ENCODE peak calls at places on chromosomes 5 and 9, in seven cellular contexts. P is A549, A is GM12878, N is transverse colon, E is ovary, Y is K562, D is H1. F is an unnamed sample.

GRCh38 chr5:83925321-83925877 is 204.7 kb upstream of the HAPLN1 start:
- DNase-seq in N (no peak), Y (no peak), A (no peak), D (no peak), P (no peak), E (no peak), F (no peak)

GRCh38 chr5:176441921-176442323 is 6.3 kb upstream of the FAF2 start:
- DNase-seq in E (no peak), P (no peak), A (no peak), N (no peak), D (no peak), Y (no peak), F (no peak)

GRCh38 chr9:77013932-77014596 is 5.4 kb upstream of the FOXB2 start:
- DNase-seq in P (no peak), Y (no peak), E (no peak), N (no peak), D (no peak), A (no peak), F (no peak)

GRCh38 chr5:56402273-56403223 is 169.4 kb upstream of the ANKRD55 start:
- DNase-seq in A (no peak), P (no peak), Y (no peak), N (no peak), E (no peak), D (no peak), F (no peak)

GRCh38 chr5:5128766-5129165 is 11.4 kb upstream of the ADAMTS16 start:
- DNase-seq in D (no peak), N (no peak), A (no peak), Y (no peak), E (no peak), P (no peak), F (no peak)

GRCh38 chr9:72168075-72168474 is 18.8 kb downstream of the GDA start:
- DNase-seq in E (no peak), A (no peak), D (no peak), P (no peak), N (no peak), Y (no peak), F (no peak)

GRCh38 chr9:96363175-96363967 is 20.1 kb downstream of the SLC35D2 start:
- DNase-seq in P (no peak), E (no peak), Y (no peak), A (no peak), N (no peak), D (no peak), F (no peak)

GRCh38 chr9:135581636-135582426 is 20.3 kb downstream of the PAEP start:
- DNase-seq in E (no peak), D (no peak), A (no peak), N (no peak), Y (no peak), P (no peak), F (no peak)

GRCh38 chr5:134112726-134113571 is 1.5 kb upstream of the TCF7 start:
- DNase-seq in D (no peak), A (no peak), P (no peak), N (no peak), E (no peak), Y (no peak), F (no peak)

GRCh38 chr5:138468133-138468965 is 3.1 kb downstream of the EGR1 start:
- DNase-seq in Y (no peak), A (no peak), P (no peak), N (no peak), D (no peak), E (no peak), F (no peak)

GRCh38 chr9:27679338-27679737 is 106.1 kb upstream of the C9orf72 start:
- DNase-seq in Y (no peak), A (no peak), N (no peak), D (no peak), E (no peak), P (no peak), F (no peak)

GRCh38 chr9:110531776-110532175 is 47.8 kb downstream of the SVEP1 start:
- DNase-seq in E (no peak), P (no peak), Y (no peak), A (no peak), D (no peak), N (no peak), F (no peak)

GRCh38 chr5:151345808-151346478 is 1.4 kb downstream of the SLC36A2 start:
- DNase-seq in P (no peak), A (no peak), N (no peak), E (no peak), D (no peak), Y (no peak), F (no peak)

GRCh38 chr9:129026442-129027223 is 1.5 kb downstream of the SH3GLB2 start:
- DNase-seq in Y (no peak), A (no peak), N (peak), D (no peak), E (no peak), P (no peak), F (no peak)

GRCh38 chr5:60672693-60673264 is 27.2 kb downstream of the DEPDC1B start:
- DNase-seq in P (no peak), E (no peak), D (no peak), N (peak), Y (no peak), A (no peak), F (no peak)
- TF ChIP-seq EP300 in P (no peak), E (no peak), D (no peak), N (no peak), Y (no peak), A (no peak), F (no peak)

GRCh38 chr5:139650689-139651501 is 2.7 kb downstream of the CXXC5 start:
- DNase-seq in E (no peak), Y (peak), P (no peak), D (no peak), N (peak), A (no peak), F (peak)
- TF ChIP-seq POLR2A in E (no peak), Y (no peak), P (no peak), D (peak), N (peak), A (peak), F (peak)

GRCh38 chr9:124794902-124795491 is 18.1 kb downstream of the OLFML2A start:
- DNase-seq in P (no peak), Y (peak), N (no peak), D (no peak), A (no peak), E (no peak), F (no peak)
- TF ChIP-seq CTCF in P (peak), Y (peak), N (peak), D (peak), A (no peak), E (no peak), F (no peak)

GRCh38 chr5:37619353-37619752 is 220.5 kb downstream of the GDNF start:
- DNase-seq in E (no peak), N (no peak), D (no peak), A (no peak), P (no peak), Y (no peak), F (no peak)

DNA sequence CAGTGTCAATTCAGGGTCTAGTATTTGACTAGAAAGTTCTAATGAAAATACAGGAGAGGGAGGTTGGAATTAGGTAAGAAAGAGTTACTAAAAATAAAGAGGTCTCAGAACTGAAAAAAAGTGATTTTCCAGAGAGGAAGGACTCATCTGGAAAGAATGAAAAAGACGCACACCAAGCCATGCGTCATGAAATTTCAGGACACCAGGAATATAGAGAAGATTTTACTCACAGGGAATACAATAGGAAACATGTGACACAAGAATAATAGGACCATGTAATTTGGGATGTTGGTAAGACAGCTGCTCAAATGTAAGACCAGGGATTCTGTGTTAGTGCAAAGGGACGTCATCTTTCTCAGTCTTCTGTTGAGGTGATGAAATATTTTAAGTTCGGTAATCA is 224.7 kb downstream of the GDNF start:
- DNase-seq in E (no peak), P (no peak), D (no peak), Y (no peak), A (no peak), N (no peak), F (no peak)
- TF ChIP-seq EP300 in E (no peak), P (no peak), D (no peak), Y (no peak), A (no peak), N (no peak), F (no peak)

GRCh38 chr9:130030821-130031481 is 12.0 kb downstream of the FNBP1 start:
- DNase-seq in N (no peak), E (no peak), D (no peak), A (no peak), Y (no peak), P (no peak), F (no peak)
- TF ChIP-seq POLR2A in N (no peak), E (no peak), D (no peak), A (peak), Y (no peak), P (no peak), F (no peak)

GRCh38 chr5:140707812-140708211 is 7.6 kb downstream of the ZMAT2 start:
- DNase-seq in Y (no peak), N (no peak), D (no peak), P (no peak), A (no peak), E (no peak), F (no peak)

GRCh38 chr5:140710899-140711552 is 10.8 kb downstream of the ZMAT2 start:
- DNase-seq in Y (peak), N (peak), P (peak), D (peak), E (peak), A (peak), F (peak)

GRCh38 chr5:140713562-140714094 is 13.4 kb downstream of the ZMAT2 start:
- DNase-seq in P (no peak), D (no peak), E (no peak), N (no peak), A (no peak), Y (no peak), F (no peak)

GRCh38 chr5:140711794-140712193 is 11.5 kb downstream of the ZMAT2 start:
- DNase-seq in D (no peak), N (no peak), Y (no peak), P (no peak), E (no peak), A (no peak), F (no peak)
- TF ChIP-seq CTCF in D (no peak), N (no peak), Y (no peak), P (no peak), E (no peak), A (no peak), F (no peak)

GRCh38 chr5:135810188-135810943 is 24.1 kb upstream of the SLC25A48 start:
- DNase-seq in P (no peak), N (no peak), D (no peak), Y (no peak), A (no peak), E (no peak), F (no peak)
- TF ChIP-seq EP300 in P (no peak), N (no peak), D (no peak), Y (no peak), A (no peak), E (no peak), F (peak)

GRCh38 chr9:124009835-124010226 is 1.7 kb upstream of the LHX2 start:
- DNase-seq in Y (no peak), D (no peak), E (no peak), A (no peak), P (no peak), N (no peak), F (no peak)

GRCh38 chr9:124010665-124011321 is 775 bp upstream of the LHX2 start:
- DNase-seq in N (no peak), Y (no peak), A (no peak), P (peak), D (no peak), E (no peak), F (no peak)

GRCh38 chr9:124010303-124010664 is 1.3 kb upstream of the LHX2 start:
- DNase-seq in Y (no peak), A (no peak), D (no peak), P (no peak), N (no peak), E (no peak), F (no peak)

GRCh38 chr9:124012368-124013262 is 1.0 kb downstream of the LHX2 start:
- DNase-seq in P (no peak), D (no peak), E (no peak), Y (no peak), N (no peak), A (no peak), F (no peak)

DNA sequence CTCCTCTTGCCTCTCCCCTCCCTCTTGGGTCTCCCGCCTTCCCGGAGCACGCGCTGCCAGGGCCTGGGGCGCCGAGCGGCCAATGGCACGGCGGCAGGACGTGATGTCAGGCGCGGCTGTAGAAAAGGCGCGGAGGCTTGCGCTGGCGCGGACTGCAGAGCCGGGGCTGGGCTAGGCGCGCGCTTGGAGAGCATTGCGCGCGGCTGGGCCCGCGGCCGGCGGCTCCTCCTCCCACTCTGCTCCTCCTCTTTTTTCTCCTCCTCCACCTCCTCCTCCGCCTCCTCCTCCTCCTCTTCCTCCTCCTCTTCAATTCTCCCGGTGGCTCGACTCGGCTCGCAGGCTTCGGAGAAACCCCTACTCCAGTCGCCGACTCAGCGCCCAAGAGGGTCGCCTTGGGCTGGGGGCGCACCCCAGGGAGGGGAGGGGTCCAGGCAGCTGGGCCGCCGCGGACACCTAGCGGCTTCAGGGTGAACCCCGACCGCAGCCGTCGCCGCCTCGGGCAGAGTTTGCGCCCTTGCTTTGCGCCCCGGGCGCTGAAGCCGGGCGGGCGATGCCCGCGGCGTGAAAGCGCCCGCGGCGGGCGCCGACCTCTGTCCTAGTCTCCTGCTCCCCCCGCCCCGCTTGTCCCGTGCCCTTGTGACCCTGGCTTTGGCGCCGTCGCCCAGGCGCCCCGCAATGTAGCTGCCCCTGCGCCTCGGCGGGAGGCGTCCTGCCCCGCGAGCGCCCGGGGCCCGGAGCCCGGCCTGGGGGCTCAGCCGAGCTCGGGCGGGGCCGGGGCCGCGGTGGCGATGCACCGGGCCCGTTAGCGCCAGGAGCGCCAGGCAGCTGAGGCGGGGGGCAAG is at the start of gene LHX2:
- DNase-seq in N (peak), A (no peak), P (peak), E (no peak), Y (peak), D (peak), F (no peak)
- TF ChIP-seq POLR2A in N (no peak), A (no peak), P (peak), E (no peak), Y (no peak), D (no peak), F (no peak)

DNA sequence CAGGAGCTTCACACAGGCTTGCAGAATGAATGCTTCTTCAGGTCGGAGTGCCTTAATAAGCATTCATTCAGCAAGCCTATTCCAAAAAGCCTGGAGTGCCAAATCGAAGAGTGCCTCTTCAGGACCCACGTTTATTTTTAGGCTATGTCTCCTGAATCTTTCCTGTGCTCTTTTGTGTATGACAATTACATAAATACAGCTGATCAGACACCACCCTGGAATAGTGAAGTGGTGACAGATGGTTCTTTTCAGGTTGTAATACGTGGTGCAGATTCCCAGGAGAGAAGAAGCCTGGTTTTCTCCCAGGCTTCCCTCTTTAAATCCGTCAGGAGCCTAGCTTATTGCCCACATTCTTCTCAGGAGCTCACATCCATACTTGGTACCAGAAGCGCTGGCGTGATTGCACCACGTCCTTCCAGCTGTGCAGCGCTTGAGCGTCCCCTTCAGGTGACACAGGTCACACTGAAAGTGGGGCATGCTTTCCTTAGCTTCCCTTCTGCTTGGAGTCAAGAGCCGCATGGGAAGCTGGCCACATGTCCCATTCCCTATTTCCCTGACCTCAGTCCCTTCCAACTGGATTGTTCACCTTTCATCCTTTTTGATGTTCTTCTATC is 123.1 kb downstream of the ADCY2 start:
- DNase-seq in P (no peak), E (no peak), Y (no peak), N (no peak), D (peak), A (no peak), F (no peak)
- TF ChIP-seq CTCF in P (no peak), E (no peak), Y (peak), N (no peak), D (peak), A (peak), F (no peak)

GRCh38 chr5:173971681-173972080 is 17.3 kb upstream of the C5orf47 start:
- DNase-seq in Y (no peak), E (no peak), N (no peak), P (no peak), A (no peak), D (no peak), F (no peak)

GRCh38 chr5:173972844-173973613 is 15.9 kb upstream of the C5orf47 start:
- DNase-seq in D (peak), Y (peak), A (peak), N (peak), E (peak), P (peak), F (peak)

GRCh38 chr5:173968154-173968553 is 20.8 kb upstream of the C5orf47 start:
- DNase-seq in Y (no peak), D (no peak), N (no peak), E (no peak), P (no peak), A (no peak), F (no peak)

GRCh38 chr5:173970878-173971650 is 17.9 kb upstream of the C5orf47 start:
- DNase-seq in A (no peak), E (no peak), D (no peak), P (no peak), N (no peak), Y (no peak), F (no peak)

GRCh38 chr5:173969167-173970049 is 19.6 kb upstream of the C5orf47 start:
- DNase-seq in Y (peak), P (peak), A (no peak), E (no peak), N (no peak), D (no peak), F (no peak)
- TF ChIP-seq EP300 in Y (no peak), P (peak), A (no peak), E (no peak), N (no peak), D (no peak), F (no peak)

F was measured in tibial nerve.